ENCODE peak calls at places on chromosomes 7 and 10, in four cellular contexts. J is central memory CD4-positive, alpha-beta T cell; H is M059J; C is AG09309. U is an unnamed sample.

GRCh38 chr10:118181021-118181420 is 134.3 kb upstream of the RAB11FIP2 start:
- DNase-seq in J (no peak), H (no peak), C (no peak), U (no peak)

GRCh38 chr10:11184093-11184492 is 166.4 kb downstream of the CELF2 start:
- DNase-seq in J (no peak), H (no peak), C (no peak), U (no peak)

GRCh38 chr10:80464557-80465466 is 10.7 kb downstream of the TSPAN14 start:
- DNase-seq in J (no peak), H (peak; percentile 25), C (no peak), U (peak; percentile 38)

GRCh38 chr10:17379151-17379690 is 75.2 kb downstream of the ST8SIA6 start:
- DNase-seq in J (no peak), H (no peak), C (no peak), U (no peak)

GRCh38 chr10:19651549-19651948 is 164.7 kb upstream of the PLXDC2 start:
- DNase-seq in J (no peak), H (peak; percentile 19), C (peak; percentile 84), U (peak; percentile 25)

GRCh38 chr7:16753932-16754571 is 497 bp downstream of the TSPAN13 start:
- DNase-seq in J (no peak), H (peak; percentile 63), C (no peak), U (no peak)

GRCh38 chr7:29281782-29282541 is 87.4 kb downstream of the CHN2 start:
- DNase-seq in J (no peak), H (peak; percentile 15), C (no peak), U (peak; percentile 5)

GRCh38 chr10:112057072-112057471 is 126.5 kb downstream of the GPAM start:
- DNase-seq in J (no peak), H (no peak), C (no peak), U (no peak)

GRCh38 chr7:98591926-98592325 is 25.2 kb upstream of the NPTX2 start:
- DNase-seq in J (no peak), H (no peak), C (no peak), U (no peak)

GRCh38 chr10:102604379-102604960 is 39.8 kb upstream of the TRIM8 start:
- DNase-seq in J (no peak), H (peak; percentile 92), C (no peak), U (peak; percentile 97)

GRCh38 chr10:70540089-70540788 is 61.7 kb downstream of the PALD1 start:
- DNase-seq in J (no peak), H (no peak), C (no peak), U (no peak)

GRCh38 chr7:5228066-5228465 is 38.0 kb downstream of the WIPI2 start:
- DNase-seq in J (no peak), H (no peak), C (no peak), U (no peak)

GRCh38 chr10:49552277-49552676 is 13.4 kb upstream of the ERCC6 start:
- DNase-seq in J (no peak), H (peak; percentile 95), C (peak; percentile 82), U (peak; percentile 85)

GRCh38 chr10:50576995-50577394 is 46.8 kb downstream of the SGMS1 start:
- DNase-seq in J (no peak), H (no peak), C (no peak), U (no peak)

GRCh38 chr10:114920459-114920858 is 17.5 kb upstream of the TRUB1 start:
- DNase-seq in J (no peak), H (peak; percentile 43), C (no peak), U (no peak)

GRCh38 chr10:112202561-112203241 is 19.1 kb upstream of the GPAM start:
- DNase-seq in J (no peak), H (peak; percentile 81), C (no peak), U (peak; percentile 68)

GRCh38 chr10:320787-321186 is 185.5 kb downstream of the ZMYND11 start:
- DNase-seq in J (no peak), H (no peak), C (no peak), U (no peak)

GRCh38 chr7:143318661-143319060 is 2.8 kb downstream of the CLCN1 start:
- DNase-seq in J (no peak), H (peak; percentile 3), C (no peak), U (no peak)

GRCh38 chr10:79084012-79084971 is 15.5 kb downstream of the ZMIZ1 start:
- DNase-seq in J (no peak), H (peak; percentile 98), C (peak; percentile 47), U (peak; percentile 86)

GRCh38 chr7:961546-962400 is 7.3 kb upstream of the ADAP1 start:
- DNase-seq in J (no peak), H (no peak), C (no peak), U (no peak)

GRCh38 chr7:148368562-148368961 is 222.0 kb upstream of the C7orf33 start:
- DNase-seq in J (no peak), H (no peak), C (no peak), U (no peak)

GRCh38 chr10:133378251-133379096 is 588 bp upstream of the PAOX start:
- DNase-seq in J (peak; percentile 42), H (peak; percentile 49), C (no peak), U (peak; percentile 36)

GRCh38 chr7:151272410-151272809 is 23.9 kb upstream of the SMARCD3 start:
- DNase-seq in J (no peak), H (no peak), C (no peak), U (no peak)

GRCh38 chr10:34184901-34185386 is 630.2 kb downstream of the PARD3 start:
- DNase-seq in J (no peak), H (no peak), C (no peak), U (no peak)

GRCh38 chr10:131722525-131723264 is 178.1 kb upstream of the PPP2R2D start:
- DNase-seq in J (no peak), H (no peak), C (no peak), U (no peak)

GRCh38 chr10:86447422-86447821 is 74.2 kb downstream of the WAPL start:
- DNase-seq in J (no peak), H (no peak), C (no peak), U (no peak)

GRCh38 chr10:111556666-111557065 is 479.8 kb downstream of the ADRA2A start:
- DNase-seq in J (no peak), H (no peak), C (no peak), U (no peak)

GRCh38 chr7:44106311-44107065 is 2.3 kb downstream of the AEBP1 start:
- DNase-seq in J (no peak), H (no peak), C (no peak), U (no peak)

GRCh38 chr7:66693331-66693730 is 47.2 kb upstream of the RABGEF1 start:
- DNase-seq in J (no peak), H (no peak), C (no peak), U (no peak)